ENCODE peak calls at places on chromosomes 3 and 15, in nine cellular contexts. One of them, this sample, is unnamed.
A peak's percentile ranks its signal among the peaks of the same experiment; 100 is the strongest.

GRCh38 chr15:64902863-64903262 is 8.8 kb upstream of the ANKDD1A start:
- DNase-seq in suprapubic skin: no peak
- DNase-seq in ovary: no peak
- DNase-seq in stomach: no peak
- DNase-seq in SK-N-SH: no peak
- DNase-seq in sigmoid colon: no peak
- DNase-seq in A549: no peak
- DNase-seq in transverse colon: no peak
- DNase-seq in GM12878: no peak
- DNase-seq in this sample: no peak

GRCh38 chr3:12483364-12483763 is 916 bp upstream of the TSEN2 start:
- DNase-seq in suprapubic skin: no peak
- DNase-seq in ovary: no peak
- DNase-seq in stomach: no peak
- DNase-seq in SK-N-SH: no peak
- DNase-seq in sigmoid colon: no peak
- DNase-seq in A549: no peak
- DNase-seq in transverse colon: no peak
- DNase-seq in GM12878: no peak
- DNase-seq in this sample: no peak

GRCh38 chr15:80736571-80736970 is 41.5 kb downstream of the ABHD17C start:
- DNase-seq in suprapubic skin: no peak
- DNase-seq in ovary: no peak
- DNase-seq in stomach: no peak
- DNase-seq in SK-N-SH: no peak
- DNase-seq in sigmoid colon: no peak
- DNase-seq in A549: no peak
- DNase-seq in transverse colon: no peak
- DNase-seq in GM12878: no peak
- DNase-seq in this sample: no peak

GRCh38 chr15:98428253-98428989 is 219.9 kb upstream of the IGF1R start:
- DNase-seq in suprapubic skin: no peak
- DNase-seq in ovary: peak; percentile 82
- DNase-seq in stomach: peak; percentile 76
- DNase-seq in SK-N-SH: peak; percentile 87
- DNase-seq in sigmoid colon: peak; percentile 85
- DNase-seq in A549: peak; percentile 85
- DNase-seq in transverse colon: peak; percentile 68
- DNase-seq in GM12878: no peak
- DNase-seq in this sample: peak; percentile 81

GRCh38 chr3:141360888-141361598 is 7.3 kb upstream of the ZBTB38 start:
- DNase-seq in suprapubic skin: no peak
- DNase-seq in ovary: no peak
- DNase-seq in stomach: no peak
- DNase-seq in SK-N-SH: peak; percentile 70
- DNase-seq in sigmoid colon: no peak
- DNase-seq in A549: peak; percentile 86
- DNase-seq in transverse colon: no peak
- DNase-seq in GM12878: no peak
- DNase-seq in this sample: peak; percentile 12

GRCh38 chr15:40103864-40104271 is 4.8 kb downstream of the BMF start:
- DNase-seq in suprapubic skin: peak; percentile 65
- DNase-seq in ovary: no peak
- DNase-seq in stomach: no peak
- DNase-seq in SK-N-SH: no peak
- DNase-seq in sigmoid colon: no peak
- DNase-seq in A549: no peak
- DNase-seq in transverse colon: no peak
- DNase-seq in GM12878: no peak
- DNase-seq in this sample: no peak

GRCh38 chr15:91491131-91491950 is 362.2 kb upstream of the SLCO3A1 start:
- DNase-seq in suprapubic skin: no peak
- DNase-seq in ovary: no peak
- DNase-seq in stomach: no peak
- DNase-seq in SK-N-SH: no peak
- DNase-seq in sigmoid colon: no peak
- DNase-seq in A549: no peak
- DNase-seq in transverse colon: no peak
- DNase-seq in GM12878: no peak
- DNase-seq in this sample: no peak

GRCh38 chr15:59373215-59373614 is 544 bp upstream of the MYO1E start:
- DNase-seq in suprapubic skin: no peak
- DNase-seq in ovary: no peak
- DNase-seq in stomach: no peak
- DNase-seq in SK-N-SH: no peak
- DNase-seq in sigmoid colon: no peak
- DNase-seq in A549: no peak
- DNase-seq in transverse colon: no peak
- DNase-seq in GM12878: no peak
- DNase-seq in this sample: no peak

GRCh38 chr3:157075693-157076420 is 84.1 kb downstream of the CCNL1 start:
- DNase-seq in suprapubic skin: no peak
- DNase-seq in ovary: no peak
- DNase-seq in stomach: no peak
- DNase-seq in SK-N-SH: no peak
- DNase-seq in sigmoid colon: peak; percentile 84
- DNase-seq in A549: no peak
- DNase-seq in transverse colon: no peak
- DNase-seq in GM12878: no peak
- DNase-seq in this sample: no peak

GRCh38 chr3:14418670-14419250 is 16.4 kb downstream of the SLC6A6 start:
- DNase-seq in suprapubic skin: no peak
- DNase-seq in ovary: no peak
- DNase-seq in stomach: peak; percentile 67
- DNase-seq in SK-N-SH: no peak
- DNase-seq in sigmoid colon: no peak
- DNase-seq in A549: no peak
- DNase-seq in transverse colon: peak; percentile 46
- DNase-seq in GM12878: no peak
- DNase-seq in this sample: no peak

GRCh38 chr15:74830868-74831267 is 4.4 kb downstream of the CPLX3 start:
- DNase-seq in suprapubic skin: no peak
- DNase-seq in ovary: no peak
- DNase-seq in stomach: no peak
- DNase-seq in SK-N-SH: no peak
- DNase-seq in sigmoid colon: peak; percentile 82
- DNase-seq in A549: no peak
- DNase-seq in transverse colon: no peak
- DNase-seq in GM12878: no peak
- DNase-seq in this sample: no peak

GRCh38 chr3:72324253-72324811 is 523.9 kb downstream of the SHQ1 start:
- DNase-seq in suprapubic skin: no peak
- DNase-seq in ovary: no peak
- DNase-seq in stomach: no peak
- DNase-seq in SK-N-SH: no peak
- DNase-seq in sigmoid colon: no peak
- DNase-seq in A549: no peak
- DNase-seq in transverse colon: no peak
- DNase-seq in GM12878: no peak
- DNase-seq in this sample: no peak

GRCh38 chr3:73073091-73073707 is 11.7 kb downstream of the EBLN2 start:
- DNase-seq in suprapubic skin: no peak
- DNase-seq in ovary: no peak
- DNase-seq in stomach: no peak
- DNase-seq in SK-N-SH: no peak
- DNase-seq in sigmoid colon: no peak
- DNase-seq in A549: no peak
- DNase-seq in transverse colon: no peak
- DNase-seq in GM12878: no peak
- DNase-seq in this sample: no peak

GRCh38 chr3:146550743-146551510 is 6.5 kb upstream of the PLSCR1 start:
- DNase-seq in suprapubic skin: no peak
- DNase-seq in ovary: no peak
- DNase-seq in stomach: no peak
- DNase-seq in SK-N-SH: no peak
- DNase-seq in sigmoid colon: no peak
- DNase-seq in A549: peak; percentile 7
- DNase-seq in transverse colon: peak; percentile 37
- DNase-seq in GM12878: no peak
- DNase-seq in this sample: no peak

GRCh38 chr3:195271859-195272243 is 892 bp upstream of the XXYLT1 start:
- DNase-seq in suprapubic skin: no peak
- DNase-seq in ovary: no peak
- DNase-seq in stomach: no peak
- DNase-seq in SK-N-SH: no peak
- DNase-seq in sigmoid colon: no peak
- DNase-seq in A549: no peak
- DNase-seq in transverse colon: no peak
- DNase-seq in GM12878: no peak
- DNase-seq in this sample: no peak

GRCh38 chr15:84081391-84082168 is 154.0 kb upstream of the GOLGA6L4 start:
- DNase-seq in suprapubic skin: no peak
- DNase-seq in ovary: no peak
- DNase-seq in stomach: no peak
- DNase-seq in SK-N-SH: no peak
- DNase-seq in sigmoid colon: no peak
- DNase-seq in A549: no peak
- DNase-seq in transverse colon: no peak
- DNase-seq in GM12878: no peak
- DNase-seq in this sample: no peak

GRCh38 chr15:67175643-67176071 is 78.8 kb downstream of the AAGAB start:
- DNase-seq in suprapubic skin: peak; percentile 87
- DNase-seq in ovary: peak; percentile 22
- DNase-seq in stomach: no peak
- DNase-seq in SK-N-SH: no peak
- DNase-seq in sigmoid colon: peak; percentile 83
- DNase-seq in A549: no peak
- DNase-seq in transverse colon: peak; percentile 36
- DNase-seq in GM12878: peak; percentile 8
- DNase-seq in this sample: no peak

GRCh38 chr15:25773248-25773647 is 89.9 kb downstream of the ATP10A start:
- DNase-seq in suprapubic skin: peak; percentile 24
- DNase-seq in ovary: no peak
- DNase-seq in stomach: peak; percentile 11
- DNase-seq in SK-N-SH: no peak
- DNase-seq in sigmoid colon: no peak
- DNase-seq in A549: no peak
- DNase-seq in transverse colon: no peak
- DNase-seq in GM12878: no peak
- DNase-seq in this sample: no peak

GRCh38 chr15:90046846-90047481 is 45.8 kb downstream of the ZNF710 start:
- DNase-seq in suprapubic skin: no peak
- DNase-seq in ovary: no peak
- DNase-seq in stomach: peak; percentile 86
- DNase-seq in SK-N-SH: no peak
- DNase-seq in sigmoid colon: no peak
- DNase-seq in A549: no peak
- DNase-seq in transverse colon: peak; percentile 79
- DNase-seq in GM12878: no peak
- DNase-seq in this sample: no peak

GRCh38 chr15:90049030-90049429 is 47.9 kb downstream of the ZNF710 start:
- DNase-seq in suprapubic skin: no peak
- DNase-seq in ovary: no peak
- DNase-seq in stomach: no peak
- DNase-seq in SK-N-SH: no peak
- DNase-seq in sigmoid colon: no peak
- DNase-seq in A549: no peak
- DNase-seq in transverse colon: no peak
- DNase-seq in GM12878: no peak
- DNase-seq in this sample: no peak

GRCh38 chr15:90049666-90050604 is 48.8 kb downstream of the ZNF710 start:
- DNase-seq in suprapubic skin: no peak
- DNase-seq in ovary: no peak
- DNase-seq in stomach: no peak
- DNase-seq in SK-N-SH: no peak
- DNase-seq in sigmoid colon: no peak
- DNase-seq in A549: no peak
- DNase-seq in transverse colon: no peak
- DNase-seq in GM12878: no peak
- DNase-seq in this sample: no peak

GRCh38 chr15:90046289-90046688 is 45.2 kb downstream of the ZNF710 start:
- DNase-seq in suprapubic skin: no peak
- DNase-seq in ovary: no peak
- DNase-seq in stomach: no peak
- DNase-seq in SK-N-SH: no peak
- DNase-seq in sigmoid colon: no peak
- DNase-seq in A549: no peak
- DNase-seq in transverse colon: no peak
- DNase-seq in GM12878: no peak
- DNase-seq in this sample: no peak

GRCh38 chr15:90047956-90048575 is 46.9 kb downstream of the ZNF710 start:
- DNase-seq in suprapubic skin: no peak
- DNase-seq in ovary: no peak
- DNase-seq in stomach: peak; percentile 51
- DNase-seq in SK-N-SH: no peak
- DNase-seq in sigmoid colon: no peak
- DNase-seq in A549: no peak
- DNase-seq in transverse colon: no peak
- DNase-seq in GM12878: no peak
- DNase-seq in this sample: no peak
- TF ChIP-seq EP300 in suprapubic skin: no peak
- TF ChIP-seq EP300 in ovary: no peak
- TF ChIP-seq EP300 in stomach: no peak
- TF ChIP-seq EP300 in SK-N-SH: no peak
- TF ChIP-seq EP300 in sigmoid colon: no peak
- TF ChIP-seq EP300 in A549: no peak
- TF ChIP-seq EP300 in transverse colon: no peak
- TF ChIP-seq EP300 in GM12878: no peak
- TF ChIP-seq EP300 in this sample: no peak

GRCh38 chr3:107946700-107947099 is 144.1 kb downstream of the CD47 start:
- DNase-seq in suprapubic skin: no peak
- DNase-seq in ovary: no peak
- DNase-seq in stomach: no peak
- DNase-seq in SK-N-SH: no peak
- DNase-seq in sigmoid colon: no peak
- DNase-seq in A549: no peak
- DNase-seq in transverse colon: no peak
- DNase-seq in GM12878: no peak
- DNase-seq in this sample: no peak
- H3K4me3 ChIP-seq in suprapubic skin: no peak overlapping the region
- H3K4me3 ChIP-seq in ovary: no peak overlapping the region
- H3K4me3 ChIP-seq in stomach: no peak overlapping the region
- H3K4me3 ChIP-seq in SK-N-SH: no peak overlapping the region
- H3K4me3 ChIP-seq in sigmoid colon: no peak overlapping the region
- H3K4me3 ChIP-seq in A549: no peak overlapping the region
- H3K4me3 ChIP-seq in transverse colon: no peak overlapping the region
- H3K4me3 ChIP-seq in GM12878: no peak overlapping the region
- H3K4me3 ChIP-seq in this sample: no peak overlapping the region

GRCh38 chr15:69604050-69604378 is 151.4 kb downstream of the RPLP1 start:
- DNase-seq in suprapubic skin: peak; percentile 38
- DNase-seq in ovary: no peak
- DNase-seq in stomach: peak; percentile 75
- DNase-seq in SK-N-SH: no peak
- DNase-seq in sigmoid colon: no peak
- DNase-seq in A549: no peak
- DNase-seq in transverse colon: peak; percentile 44
- DNase-seq in GM12878: no peak
- DNase-seq in this sample: no peak
- TF ChIP-seq CTCF in suprapubic skin: no peak
- TF ChIP-seq CTCF in ovary: no peak
- TF ChIP-seq CTCF in stomach: peak; percentile 9
- TF ChIP-seq CTCF in SK-N-SH: no peak
- TF ChIP-seq CTCF in sigmoid colon: no peak
- TF ChIP-seq CTCF in A549: peak; percentile 34
- TF ChIP-seq CTCF in transverse colon: peak; percentile 25
- TF ChIP-seq CTCF in GM12878: peak; percentile 21
- TF ChIP-seq CTCF in this sample: no peak

DNA sequence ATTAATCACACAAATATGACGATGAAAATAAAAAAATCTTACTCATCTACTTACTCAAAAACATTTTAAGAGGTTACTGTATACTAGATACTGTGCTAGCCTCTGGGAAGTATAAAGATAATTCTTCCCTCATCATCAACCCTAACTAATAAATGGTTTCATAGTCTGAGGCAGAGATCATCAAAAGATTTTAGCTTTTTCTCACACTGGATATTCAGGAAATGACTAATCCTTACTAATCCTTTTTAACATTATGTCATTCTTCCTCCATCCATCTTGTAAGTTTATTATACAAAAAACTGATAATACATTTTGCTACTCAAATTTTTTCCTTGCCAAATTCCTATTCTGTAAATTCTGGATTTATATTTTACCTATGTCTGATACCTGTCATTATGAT is 29.7 kb downstream of the ACAD11 start:
- DNase-seq in suprapubic skin: no peak
- DNase-seq in ovary: no peak
- DNase-seq in stomach: no peak
- DNase-seq in SK-N-SH: no peak
- DNase-seq in sigmoid colon: no peak
- DNase-seq in A549: no peak
- DNase-seq in transverse colon: no peak
- DNase-seq in GM12878: no peak
- DNase-seq in this sample: no peak
- TF ChIP-seq EP300 in suprapubic skin: no peak
- TF ChIP-seq EP300 in ovary: no peak
- TF ChIP-seq EP300 in stomach: no peak
- TF ChIP-seq EP300 in SK-N-SH: peak; percentile 56
- TF ChIP-seq EP300 in sigmoid colon: no peak
- TF ChIP-seq EP300 in A549: no peak
- TF ChIP-seq EP300 in transverse colon: no peak
- TF ChIP-seq EP300 in GM12878: no peak
- TF ChIP-seq EP300 in this sample: no peak

This sample was measured in tibial nerve.